ENCODE peak calls at places on chromosomes 13 and 19, in five cellular contexts. O is stimulated activated CD4-positive, alpha-beta T cell treated with anti-CD3 and anti-CD28 coated beads, Interleukin-12 subunit alpha, Interleukin-12 subunit beta, amount 100 ng/mL, for 48 hours; S is CD8-positive, alpha-beta T cell; B is RWPE1; V is NCI-H1092. F is an unnamed sample.

GRCh38 chr19:46674416-46675178 is 13.6 kb upstream of the DACT3 start:
- DNase-seq in S (no peak), O (no peak), B (peak; percentile 65), V (no peak), F (peak; percentile 53)

GRCh38 chr19:4007836-4008539 is 452 bp downstream of the PIAS4 start:
- DNase-seq in S (peak; percentile 26), V (no peak), O (no peak), B (no peak), F (no peak)

GRCh38 chr13:24618219-24618955 is 61.8 kb upstream of the ATP12A start:
- DNase-seq in O (peak; percentile 50), V (no peak), S (peak; percentile 66), B (no peak), F (no peak)

GRCh38 chr19:13314761-13315160 is 164.6 kb downstream of the IER2 start:
- DNase-seq in O (no peak), B (no peak), V (no peak), S (no peak), F (no peak)

GRCh38 chr13:103006706-103007426 is 59.4 kb downstream of the SLC10A2 start:
- DNase-seq in O (no peak), V (no peak), B (no peak), S (no peak), F (no peak)

GRCh38 chr19:46697142-46697960 is 19.6 kb downstream of the PRKD2 start:
- DNase-seq in O (no peak), S (no peak), B (no peak), V (no peak), F (peak; percentile 80)

GRCh38 chr19:46511237-46511636 is 15.6 kb upstream of the PNMA8B start:
- DNase-seq in S (no peak), B (no peak), O (no peak), V (no peak), F (no peak)

GRCh38 chr19:49997709-49998108 is 27.5 kb downstream of the VRK3 start:
- DNase-seq in V (no peak), S (no peak), O (no peak), B (peak; percentile 59), F (peak; percentile 49)

GRCh38 chr19:50384685-50385535 is 763 bp downstream of the POLD1 start:
- DNase-seq in O (no peak), B (peak; percentile 25), V (no peak), S (no peak), F (no peak)

GRCh38 chr13:31731923-31732322 is 7.4 kb upstream of the RXFP2 start:
- DNase-seq in O (no peak), B (no peak), V (no peak), S (no peak), F (no peak)

GRCh38 chr13:80201686-80202085 is 139.2 kb downstream of the SPRY2 start:
- DNase-seq in B (no peak), O (no peak), S (no peak), V (no peak), F (no peak)

GRCh38 chr13:41562083-41562482 is 104.7 kb downstream of the RGCC start:
- DNase-seq in O (no peak), S (no peak), V (no peak), B (peak; percentile 15), F (no peak)

GRCh38 chr13:43787998-43788397 is 1.2 kb upstream of the ENOX1 start:
- DNase-seq in O (no peak), S (no peak), B (no peak), V (no peak), F (peak; percentile 18)

GRCh38 chr19:18513868-18514267 is 8.0 kb downstream of the ELL start:
- DNase-seq in B (no peak), S (no peak), V (no peak), O (no peak), F (no peak)

GRCh38 chr13:32264407-32264806 is 50.8 kb downstream of the ZAR1L start:
- DNase-seq in V (no peak), B (no peak), O (no peak), S (no peak), F (no peak)

GRCh38 chr19:16076958-16077611 is 790 bp downstream of the TPM4 start:
- DNase-seq in O (no peak), V (peak; percentile 3), B (no peak), S (peak; percentile 20), F (no peak)

GRCh38 chr13:102295316-102296048 is 106.4 kb downstream of the FGF14 start:
- DNase-seq in B (no peak), S (no peak), V (no peak), O (no peak), F (no peak)

GRCh38 chr13:72221276-72221962 is 354.4 kb upstream of the DACH1 start:
- DNase-seq in O (no peak), B (peak; percentile 16), V (no peak), S (no peak), F (peak; percentile 18)

GRCh38 chr19:5691205-5691929 is 1.3 kb downstream of the RPL36 start:
- DNase-seq in S (peak; percentile 36), O (peak; percentile 45), B (peak; percentile 54), V (peak; percentile 21), F (no peak)

GRCh38 chr19:13621413-13621812 is 115.1 kb upstream of the CACNA1A start:
- DNase-seq in V (no peak), S (no peak), B (peak; percentile 88), O (peak; percentile 49), F (peak; percentile 75)

GRCh38 chr13:68697551-68697950 is 1410.1 kb upstream of the ATXN8OS start:
- DNase-seq in O (no peak), B (no peak), V (no peak), S (no peak), F (no peak)

GRCh38 chr13:31274345-31274870 is 74.6 kb downstream of the B3GLCT start:
- DNase-seq in S (no peak), B (no peak), V (no peak), O (no peak), F (no peak)

GRCh38 chr19:39906283-39906682 is 28.2 kb downstream of the FCGBP start:
- DNase-seq in S (no peak), O (no peak), V (no peak), B (no peak), F (no peak)

GRCh38 chr13:64158910-64159309 is 2743.3 kb upstream of the PCDH20 start:
- DNase-seq in S (no peak), B (peak; percentile 0), O (no peak), V (no peak), F (no peak)

GRCh38 chr13:45100855-45101254 is 19.5 kb upstream of the GTF2F2 start:
- DNase-seq in S (no peak), O (no peak), B (no peak), V (no peak), F (no peak)

GRCh38 chr19:41194157-41194552 is 1.1 kb downstream of the CYP2S1 start:
- DNase-seq in S (no peak), O (no peak), B (no peak), V (no peak), F (no peak)

GRCh38 chr13:39148513-39148961 is 110.3 kb downstream of the NHLRC3 start:
- DNase-seq in V (no peak), B (peak; percentile 69), S (no peak), O (peak; percentile 14), F (no peak)

GRCh38 chr19:12899891-12900518 is 9.0 kb downstream of the GCDH start:
- DNase-seq in S (no peak), V (no peak), B (no peak), O (no peak), F (no peak)

GRCh38 chr13:31909889-31910551 is 121.6 kb upstream of the FRY start:
- DNase-seq in B (peak; percentile 13), S (peak; percentile 53), O (no peak), V (peak; percentile 23), F (peak; percentile 41)

GRCh38 chr13:32255744-32256120 is 59.4 kb downstream of the ZAR1L start:
- DNase-seq in B (no peak), S (no peak), O (no peak), V (no peak), F (no peak)

F was measured in HCT116.